ENCODE peak calls at places on chromosomes 1 and 21, in nine cellular contexts. X, N, H, G, E, S, K, T and W are unnamed samples. For H3K4me1, the result is how much of the 10 kb centered on the place peaks cover.

GRCh38 chr1:941588-942383 is 17.3 kb downstream of the NOC2L start:
- DNase-seq in N (peak), E (no peak), K (peak), S (peak), G (no peak), X (peak), H (peak), T (no peak), W (no peak)

GRCh38 chr21:45575993-45576837 is 34.0 kb upstream of the SLC19A1 start:
- DNase-seq in N (no peak), E (no peak), H (no peak), X (peak), K (no peak), G (no peak), S (no peak), T (peak), W (no peak)

GRCh38 chr1:27349784-27350672 is 8.2 kb downstream of the SYTL1 start:
- DNase-seq in E (no peak), X (peak), G (peak), K (peak), S (peak), T (peak), N (peak), H (peak), W (no peak)

GRCh38 chr21:42071146-42071737 is at the start of gene UMODL1:
- DNase-seq in G (no peak), N (no peak), S (no peak), H (no peak), K (peak), X (no peak), E (no peak), T (peak), W (no peak)

GRCh38 chr21:18622383-18622782 is 218.8 kb upstream of the TMPRSS15 start:
- DNase-seq in X (no peak), T (no peak), S (no peak), H (no peak), N (no peak), K (no peak), G (no peak), E (no peak), W (no peak)

GRCh38 chr1:168360151-168360550 is 79.5 kb downstream of the TBX19 start:
- DNase-seq in T (no peak), H (no peak), S (no peak), K (no peak), E (no peak), N (no peak), G (no peak), X (no peak), W (peak)

GRCh38 chr1:113141650-113142473 is 68.9 kb downstream of the LRIG2 start:
- DNase-seq in H (peak), X (no peak), S (peak), T (no peak), E (no peak), K (no peak), G (no peak), N (no peak), W (no peak)

GRCh38 chr1:45545019-45545493 is 5.6 kb upstream of the AKR1A1 start:
- DNase-seq in H (no peak), S (peak), X (no peak), N (no peak), K (no peak), G (no peak), E (peak), T (no peak), W (no peak)

GRCh38 chr1:97270508-97271307 is 549.1 kb downstream of the PTBP2 start:
- DNase-seq in G (no peak), N (no peak), E (no peak), H (no peak), S (no peak), T (no peak), K (no peak), X (no peak), W (no peak)

GRCh38 chr1:10791117-10791951 is 5.1 kb downstream of the CASZ1 start:
- DNase-seq in T (no peak), E (no peak), N (no peak), H (no peak), K (no peak), G (no peak), S (no peak), X (no peak), W (no peak)

GRCh38 chr1:7893529-7894180 is 40.8 kb upstream of the UTS2 start:
- DNase-seq in E (no peak), N (no peak), G (no peak), X (no peak), K (no peak), H (no peak), T (no peak), S (peak), W (no peak)

GRCh38 chr1:59298710-59299346 is 1.9 kb downstream of the FGGY start:
- DNase-seq in H (no peak), K (no peak), X (no peak), S (peak), E (no peak), G (no peak), T (no peak), N (no peak), W (no peak)

GRCh38 chr1:63537940-63538339 is 14.6 kb downstream of the EFCAB7 start:
- DNase-seq in K (no peak), G (no peak), T (no peak), X (no peak), N (no peak), S (peak), H (no peak), E (peak), W (no peak)

GRCh38 chr1:114828251-114828650 is 26.4 kb upstream of the SYCP1 start:
- DNase-seq in S (peak), E (no peak), X (no peak), K (no peak), N (no peak), G (no peak), T (no peak), H (no peak), W (no peak)

GRCh38 chr21:25556087-25556486 is 51.2 kb downstream of the MRPL39 start:
- DNase-seq in E (no peak), K (no peak), X (no peak), G (no peak), N (no peak), T (no peak), S (no peak), H (no peak), W (no peak)

GRCh38 chr1:238029126-238029525 is 138.4 kb upstream of the ZP4 start:
- DNase-seq in S (no peak), X (no peak), H (no peak), E (no peak), N (no peak), T (no peak), K (no peak), G (no peak), W (no peak)

GRCh38 chr1:48789903-48790302 is 13.2 kb upstream of the BEND5 start:
- DNase-seq in G (no peak), S (peak), E (no peak), X (no peak), K (no peak), T (no peak), H (no peak), N (no peak), W (no peak)

GRCh38 chr1:143736562-143736961 is 235.2 kb downstream of the FAM72C start:
- DNase-seq in E (no peak), K (no peak), N (no peak), G (no peak), H (no peak), X (no peak), T (no peak), S (no peak), W (no peak)

DNA sequence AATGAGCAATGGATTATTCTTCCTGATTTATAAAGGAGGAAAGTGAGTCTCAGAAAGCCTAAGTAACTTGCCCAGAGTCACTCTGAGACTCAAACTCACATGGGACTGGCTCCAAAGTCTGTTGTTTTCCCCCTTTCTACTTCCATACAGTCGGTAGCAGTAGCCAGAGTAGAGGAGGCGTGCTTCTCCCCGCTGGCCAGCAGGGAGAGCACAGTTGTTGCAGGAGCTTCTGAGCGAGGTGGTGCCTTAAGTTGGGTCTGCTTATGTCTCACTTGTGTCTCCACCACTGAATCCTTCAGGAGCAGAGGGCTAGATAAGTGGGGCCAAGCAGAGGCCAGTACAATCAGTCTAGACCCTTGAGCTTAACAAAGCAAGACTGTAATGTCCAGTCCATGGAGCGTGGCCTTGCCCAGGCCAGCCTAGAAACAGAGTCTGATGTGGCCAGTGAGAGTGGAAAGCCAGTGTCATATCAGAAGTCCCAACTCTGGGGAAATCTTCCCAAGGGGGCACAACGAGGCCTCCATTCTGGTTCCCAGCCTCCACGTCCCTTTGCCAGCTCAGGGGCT is 181.9 kb downstream of the ZSCAN20 start:
- DNase-seq in N (no peak), S (peak), E (no peak), X (no peak), T (no peak), K (no peak), H (no peak), G (no peak), W (no peak)
- TF ChIP-seq CTCF in N (peak), S (peak), E (peak), X (no peak), T (peak), K (no peak), H (no peak), G (peak), W (no peak)

DNA sequence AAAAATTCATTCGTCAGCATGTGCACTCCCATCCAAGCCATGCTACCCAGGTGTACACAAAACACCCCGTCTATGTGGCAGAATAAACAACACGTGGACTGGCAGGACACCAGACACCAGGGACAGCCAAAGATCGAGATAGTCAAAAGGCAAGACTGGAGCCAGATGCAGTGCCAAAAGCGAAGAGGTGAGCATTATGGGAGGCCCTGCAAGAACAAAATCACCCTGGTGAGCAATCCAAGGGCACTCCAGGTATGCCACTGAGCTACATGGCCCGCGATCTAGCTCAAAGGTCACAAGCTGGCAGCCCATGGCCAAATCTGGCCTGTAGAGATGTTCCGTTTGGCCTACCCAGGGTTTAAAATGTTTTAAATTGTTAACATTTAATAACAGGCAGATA is 33.7 kb downstream of the PLPP3 start:
- DNase-seq in T (no peak), X (no peak), N (no peak), K (peak), S (no peak), H (no peak), E (no peak), G (peak), W (no peak)
- H3K4me1 ChIP-seq in T (under half), X (under half), N (half or more), K (half or more), S (under half), H (under half), E (under half), G (under half), W (under half)

GRCh38 chr21:36698160-36699025 is 522 bp upstream of the SIM2 start:
- DNase-seq in K (no peak), T (no peak), H (no peak), N (no peak), G (no peak), S (peak), X (no peak), E (no peak), W (no peak)
- H3K4me3 ChIP-seq in K (peak), T (peak), H (no peak), N (peak), G (peak), S (peak), X (peak), E (no peak), W (no peak)

GRCh38 chr1:88595355-88595754 is 88.7 kb upstream of the PKN2 start:
- DNase-seq in G (no peak), X (no peak), T (no peak), S (peak), K (no peak), N (no peak), E (peak), H (peak), W (no peak)
- TF ChIP-seq CTCF in G (no peak), X (no peak), T (peak), S (peak), K (peak), N (peak), E (peak), H (peak), W (peak)